ENCODE peak calls at places on chromosome 13, in six cellular contexts. H is K562, Y is GM12892, S is H1, T is HepG2, D is GM12878. F is an unnamed sample.

GRCh38 chr13:113758651-113759524 is at the start of gene TMEM255B:
- DNase-seq in H (peak), Y (peak), S (no peak), T (no peak), D (no peak), F (peak)

GRCh38 chr13:48184260-48184659 is 48.7 kb upstream of the ITM2B start:
- DNase-seq in H (no peak), Y (no peak), S (no peak), T (no peak), D (no peak), F (no peak)

GRCh38 chr13:39129253-39129652 is 91.0 kb downstream of the NHLRC3 start:
- DNase-seq in H (no peak), Y (no peak), S (no peak), T (no peak), D (no peak), F (no peak)

GRCh38 chr13:100300708-100301107 is 211.8 kb downstream of the PCCA start:
- DNase-seq in H (no peak), Y (no peak), S (no peak), T (no peak), D (no peak), F (no peak)

GRCh38 chr13:73970413-73971055 is 163.7 kb downstream of the KLF12 start:
- DNase-seq in H (no peak), Y (no peak), S (no peak), T (no peak), D (no peak), F (no peak)

GRCh38 chr13:47017476-47017875 is 120.6 kb upstream of the HTR2A start:
- DNase-seq in H (no peak), Y (no peak), S (no peak), T (no peak), D (no peak), F (no peak)

GRCh38 chr13:34290661-34291060 is 472.7 kb downstream of the RFC3 start:
- DNase-seq in H (no peak), Y (no peak), S (no peak), T (no peak), D (no peak), F (no peak)

GRCh38 chr13:27619093-27619705 is 1.1 kb downstream of the LNX2 start:
- DNase-seq in H (no peak), Y (no peak), S (no peak), T (peak), D (no peak), F (no peak)

GRCh38 chr13:30373727-30374126 is 48.6 kb upstream of the UBE2L5 start:
- DNase-seq in H (no peak), Y (no peak), S (no peak), T (no peak), D (peak), F (no peak)

GRCh38 chr13:112800057-112800456 is 110.2 kb downstream of the ATP11A start:
- DNase-seq in H (no peak), Y (no peak), S (no peak), T (no peak), D (no peak), F (no peak)

DNA sequence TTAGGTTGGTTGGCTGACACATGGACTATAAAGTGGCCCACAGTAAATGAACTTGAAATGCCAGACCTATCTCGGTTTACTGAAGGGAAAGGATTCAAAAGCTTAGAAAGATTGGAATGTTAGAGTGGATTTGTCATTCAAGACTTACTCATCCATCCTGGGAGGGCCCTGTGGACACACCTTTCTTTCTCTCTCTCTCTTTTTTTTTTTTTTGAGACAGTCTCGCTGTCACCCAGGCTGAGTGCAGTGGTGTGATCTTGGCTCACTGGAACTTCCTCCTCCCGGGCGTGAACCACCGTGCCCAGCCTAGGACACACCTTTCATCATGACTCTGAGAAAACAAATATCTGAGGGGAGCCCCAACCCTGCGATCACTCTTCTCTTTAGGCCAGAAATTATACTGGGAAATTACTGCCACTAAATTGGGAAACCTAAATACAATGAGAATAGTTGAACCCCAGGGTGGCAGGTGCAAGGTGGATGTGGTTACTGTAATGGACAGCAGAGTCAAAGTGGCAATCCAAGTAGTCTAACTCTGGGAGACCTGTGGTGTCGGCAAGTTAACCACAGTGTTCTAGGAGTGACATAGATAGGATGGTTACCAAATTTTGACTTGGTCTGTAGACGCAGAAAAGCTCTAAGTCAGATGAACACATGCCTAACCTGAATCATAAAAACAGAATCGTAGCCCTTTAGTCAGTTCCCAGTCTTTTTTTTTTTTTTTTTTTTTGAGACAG is 47.1 kb upstream of the ZMYM5 start:
- DNase-seq in H (no peak), Y (no peak), S (no peak), T (no peak), D (no peak), F (no peak)
- TF ChIP-seq TAF1 in H (no peak), Y (no peak), S (no peak), T (no peak), D (no peak), F (no peak)

DNA sequence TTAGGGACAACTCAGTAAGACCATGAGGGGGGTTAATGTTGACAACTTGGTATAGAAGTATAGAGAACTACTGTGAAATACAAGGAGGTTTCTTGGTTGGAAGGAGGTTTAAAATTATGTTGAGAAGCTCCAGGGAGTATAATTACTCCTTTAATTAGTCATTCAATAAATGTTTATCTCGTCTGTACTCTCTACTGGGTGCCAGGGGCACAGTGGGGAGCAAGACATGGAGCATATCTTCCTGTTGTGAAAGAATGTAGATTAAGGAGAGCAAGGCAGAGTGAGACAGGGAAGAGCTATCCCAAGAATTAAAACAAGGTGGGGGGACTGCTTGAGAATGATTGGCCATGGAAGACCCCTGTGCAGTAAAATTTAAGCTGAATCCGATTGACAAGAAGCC is 33.7 kb upstream of the TDRD3 start:
- DNase-seq in H (no peak), Y (no peak), S (no peak), T (no peak), D (no peak), F (no peak)
- TF ChIP-seq TAF1 in H (no peak), Y (no peak), S (no peak), T (no peak), D (no peak), F (no peak)

DNA sequence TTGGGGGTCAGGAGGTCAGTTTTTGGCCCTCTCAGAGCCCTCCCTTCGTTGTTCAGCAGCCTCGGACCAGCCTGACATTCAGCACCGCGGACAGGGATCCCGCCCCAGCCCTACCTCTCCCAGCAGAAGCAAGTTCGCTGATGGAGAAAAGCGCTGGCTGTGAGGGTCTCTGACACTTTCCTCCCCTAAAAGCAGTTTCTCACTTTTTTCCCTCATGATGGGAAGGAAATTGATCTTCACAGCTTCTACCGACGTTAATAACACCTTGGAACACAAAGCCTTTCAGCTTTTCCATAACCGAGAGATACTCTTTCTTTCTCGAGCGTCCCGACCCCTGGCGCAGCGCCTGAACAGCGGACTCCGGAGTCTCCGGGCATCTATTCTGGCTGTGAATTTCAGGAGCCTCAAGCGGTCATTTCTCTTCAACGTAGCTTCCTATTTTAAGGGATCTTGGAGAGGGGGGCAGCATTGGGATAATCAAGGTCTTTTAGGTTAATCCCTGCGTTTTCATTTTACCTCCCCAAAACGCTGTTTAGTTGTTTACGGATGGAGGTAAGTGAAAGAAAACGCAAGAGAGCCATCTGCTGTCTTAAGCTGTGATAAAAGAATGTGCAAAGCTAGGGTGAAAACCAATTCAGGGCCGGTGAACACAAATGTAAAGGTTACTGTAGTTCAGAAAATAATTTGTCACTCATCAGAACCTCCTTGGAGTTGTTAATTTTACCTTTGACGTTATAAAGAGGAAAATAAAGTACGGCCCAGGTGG is 467.2 kb downstream of the ITGBL1 start:
- DNase-seq in H (no peak), Y (no peak), S (no peak), T (no peak), D (no peak), F (no peak)
- TF ChIP-seq TAF1 in H (no peak), Y (no peak), S (no peak), T (no peak), D (no peak), F (no peak)

DNA sequence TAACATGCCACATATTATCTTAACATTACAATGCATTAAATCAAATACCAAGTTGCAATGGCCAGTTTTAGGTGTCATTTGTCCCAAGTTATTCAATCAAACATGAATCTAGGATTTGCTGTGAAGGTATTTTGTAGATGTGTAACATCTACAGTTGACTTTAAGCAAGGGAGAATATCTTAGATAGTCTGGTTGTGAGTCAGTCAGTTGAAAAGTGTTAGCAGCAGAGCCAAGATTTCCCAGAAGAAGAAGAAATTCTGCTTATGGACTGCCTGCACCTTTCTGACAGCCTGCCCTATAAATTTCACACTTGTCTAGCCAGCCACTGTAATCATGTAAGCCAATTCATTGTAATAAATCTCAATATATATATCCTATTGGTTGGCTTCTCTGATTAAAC is 41.3 kb upstream of the INTS6 start:
- DNase-seq in H (no peak), Y (no peak), S (no peak), T (no peak), D (no peak), F (no peak)
- TF ChIP-seq TAF1 in H (no peak), Y (no peak), S (no peak), T (no peak), D (no peak), F (no peak)

GRCh38 chr13:52995946-52996345 is 32.7 kb upstream of the OLFM4 start:
- DNase-seq in H (no peak), Y (no peak), S (no peak), T (no peak), D (no peak), F (no peak)

GRCh38 chr13:52994051-52994450 is 34.6 kb upstream of the OLFM4 start:
- DNase-seq in H (no peak), Y (no peak), S (no peak), T (no peak), D (no peak), F (no peak)

GRCh38 chr13:52994865-52995264 is 33.7 kb upstream of the OLFM4 start:
- DNase-seq in H (no peak), Y (no peak), S (no peak), T (no peak), D (no peak), F (no peak)

DNA sequence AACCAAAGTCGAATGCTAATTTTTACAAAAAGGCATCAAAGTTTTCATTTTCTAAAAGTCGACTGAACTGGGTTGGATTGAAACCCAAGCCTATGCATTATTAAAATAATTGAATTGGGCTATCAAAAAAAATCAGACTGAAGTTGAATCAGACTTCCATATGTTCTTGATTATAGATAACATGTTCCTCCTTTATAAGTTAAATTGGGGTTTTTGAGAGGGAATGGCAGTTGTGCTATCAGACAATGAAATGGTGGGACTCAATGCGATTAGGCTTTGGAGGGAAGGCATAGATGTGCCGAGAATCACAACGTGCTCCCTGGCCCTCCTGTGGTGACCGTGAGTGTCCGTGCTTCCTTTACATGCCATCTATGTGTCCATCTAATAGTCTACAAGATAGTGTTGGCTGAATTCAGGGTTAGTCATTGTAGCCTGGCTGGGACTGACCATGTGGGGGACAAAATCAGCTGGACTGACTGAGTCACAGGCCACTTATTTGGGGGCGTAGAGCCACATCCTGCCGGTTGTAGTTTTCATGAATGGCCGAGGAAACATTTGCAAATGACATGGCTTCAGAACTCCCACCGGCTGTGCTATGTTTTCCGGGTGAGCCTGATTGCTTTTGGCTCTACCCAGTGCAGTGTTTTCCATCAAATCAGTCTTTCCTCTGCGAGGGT is 37.1 kb upstream of the OLFM4 start:
- DNase-seq in H (no peak), Y (no peak), S (no peak), T (no peak), D (no peak), F (no peak)
- TF ChIP-seq TAF1 in H (no peak), Y (no peak), S (no peak), T (no peak), D (no peak), F (no peak)

GRCh38 chr13:49371943-49372636 is 71.8 kb downstream of the CAB39L start:
- DNase-seq in H (no peak), Y (no peak), S (no peak), T (peak), D (no peak), F (no peak)

GRCh38 chr13:49373699-49374098 is 70.2 kb downstream of the CAB39L start:
- DNase-seq in H (no peak), Y (no peak), S (no peak), T (peak), D (no peak), F (no peak)

GRCh38 chr13:49376121-49376520 is 67.7 kb downstream of the CAB39L start:
- DNase-seq in H (no peak), Y (no peak), S (no peak), T (no peak), D (no peak), F (no peak)

GRCh38 chr13:49370390-49370789 is 73.5 kb downstream of the CAB39L start:
- DNase-seq in H (no peak), Y (no peak), S (no peak), T (no peak), D (no peak), F (no peak)

GRCh38 chr13:49374585-49375290 is 69.1 kb downstream of the CAB39L start:
- DNase-seq in H (peak), Y (no peak), S (no peak), T (no peak), D (no peak), F (no peak)
- TF ChIP-seq TAF1 in H (no peak), Y (no peak), S (no peak), T (no peak), D (no peak), F (no peak)

GRCh38 chr13:86080340-86080995 is 281.2 kb upstream of the SLITRK6 start:
- DNase-seq in H (no peak), Y (no peak), S (no peak), T (no peak), D (no peak), F (no peak)
- TF ChIP-seq TAF1 in H (no peak), Y (no peak), S (no peak), T (no peak), D (no peak), F (no peak)

DNA sequence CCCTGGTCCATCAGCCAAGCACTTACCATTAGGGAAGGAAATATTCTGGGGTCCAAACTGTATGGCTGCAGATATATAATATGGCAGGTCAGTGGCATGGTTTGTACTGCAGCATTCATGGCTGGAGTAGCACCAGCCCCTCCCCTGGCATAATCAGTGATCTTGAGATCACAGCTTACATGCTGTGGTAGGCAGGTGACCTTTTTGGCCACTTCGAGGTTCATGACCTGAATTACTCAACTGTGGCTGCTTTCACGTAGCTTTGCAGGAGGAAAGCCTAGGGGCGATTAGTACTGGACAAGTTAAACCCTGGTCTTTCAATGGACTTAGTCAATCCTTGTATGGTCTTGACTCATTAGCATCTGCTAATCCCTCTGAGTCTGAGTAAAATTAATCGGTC is 169.8 kb downstream of the SPRY2 start:
- DNase-seq in H (no peak), Y (no peak), S (no peak), T (no peak), D (no peak), F (no peak)
- TF ChIP-seq TAF1 in H (no peak), Y (no peak), S (no peak), T (no peak), D (no peak), F (no peak)

DNA sequence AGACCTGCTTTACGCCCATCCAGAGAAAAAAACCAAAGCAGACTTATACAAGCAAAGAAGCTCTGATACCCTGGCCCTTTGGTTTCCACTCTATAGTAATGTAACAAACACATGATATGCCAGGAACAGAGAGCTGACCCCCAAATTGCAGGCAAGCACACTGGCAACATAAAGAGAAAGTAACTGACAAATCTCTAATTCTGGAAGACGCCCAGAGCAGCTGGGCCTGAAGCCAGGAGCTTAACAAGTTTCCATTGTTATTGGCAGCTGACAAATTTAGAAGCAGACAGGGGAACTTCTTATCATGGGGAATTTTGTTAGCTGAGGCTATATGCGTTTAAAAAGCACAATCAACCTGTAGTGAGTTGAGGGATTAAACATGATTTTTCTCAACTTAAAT is 158.0 kb downstream of the DLEU7 start:
- DNase-seq in H (no peak), Y (no peak), S (no peak), T (no peak), D (no peak), F (no peak)
- TF ChIP-seq TAF1 in H (no peak), Y (no peak), S (no peak), T (no peak), D (no peak), F (no peak)

DNA sequence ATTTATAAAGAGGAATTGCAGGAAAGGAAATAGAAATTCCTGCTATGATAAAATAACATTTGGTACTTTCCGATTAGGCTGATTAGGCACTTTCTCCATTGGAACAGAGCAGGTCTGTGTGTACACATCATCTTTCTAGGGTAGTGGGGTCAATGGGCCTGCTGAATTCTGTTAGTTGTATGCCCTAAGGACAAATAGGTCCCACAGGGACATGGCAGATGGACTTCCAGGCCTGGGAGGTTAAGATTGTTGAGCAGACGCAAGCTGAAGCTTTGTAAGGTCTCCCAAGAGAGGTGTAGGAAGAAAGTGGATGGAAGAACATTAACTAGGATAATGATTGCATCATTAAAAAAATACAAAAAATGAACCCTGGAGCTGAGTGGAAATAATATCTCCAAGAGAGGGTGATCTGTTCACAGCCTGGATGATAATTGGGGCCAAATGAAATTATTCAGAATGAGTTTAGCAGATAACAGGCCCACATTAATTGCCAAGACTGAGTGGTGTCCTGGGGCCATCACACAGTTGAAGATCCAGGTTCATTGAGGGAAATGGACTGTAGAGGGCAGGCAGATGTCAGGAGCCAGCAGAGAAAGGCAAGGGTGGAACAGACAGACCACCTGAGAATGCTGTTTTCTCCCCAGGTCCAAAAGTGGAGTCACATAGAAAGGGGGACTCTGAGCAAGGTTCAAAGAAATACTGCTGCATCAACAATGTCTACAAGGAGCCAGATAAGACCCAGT is 215.1 kb downstream of the DNAJC15 start:
- DNase-seq in H (no peak), Y (no peak), S (no peak), T (no peak), D (no peak), F (no peak)
- TF ChIP-seq TAF1 in H (no peak), Y (no peak), S (no peak), T (no peak), D (no peak), F (no peak)